ENCODE peak calls at places on chromosome 1, in seven cellular contexts. I is NCI-H1105 treated with DMSO at 0.1 percent for 48 hours; A is T47D; V is GM20000; P is stimulated activated CD4-positive, alpha-beta T cell treated with anti-CD3 and anti-CD28 coated beads, Interleukin-15, amount 100 ng/mL, for 1 hour; X is SW480; B is Kasumi-1. N is an unnamed sample.

GRCh38 chr1:153687346-153687745 is 8.9 kb downstream of the NPR1 start:
- DNase-seq in I (no peak), A (no peak), V (no peak), P (no peak), X (no peak), B (no peak), N (no peak)

GRCh38 chr1:30411206-30411605 is 312.2 kb downstream of the MATN1 start:
- DNase-seq in I (no peak), A (no peak), V (no peak), P (no peak), X (no peak), B (no peak), N (no peak)

GRCh38 chr1:99004270-99005141 is at the start of gene PLPPR5:
- DNase-seq in I (peak; percentile 45), A (no peak), V (peak; percentile 25), P (peak; percentile 11), X (no peak), B (no peak), N (no peak)

GRCh38 chr1:75338974-75339483 is 204.8 kb downstream of the LHX8 start:
- DNase-seq in I (peak; percentile 82), A (no peak), V (peak; percentile 33), P (no peak), X (no peak), B (no peak), N (no peak)

GRCh38 chr1:12407050-12407961 is 177.5 kb downstream of the VPS13D start:
- DNase-seq in I (no peak), A (peak; percentile 35), V (peak; percentile 18), P (no peak), X (peak; percentile 19), B (peak; percentile 11), N (no peak)

GRCh38 chr1:32989160-32989894 is 24.7 kb upstream of the RNF19B start:
- DNase-seq in I (no peak), A (peak; percentile 56), V (no peak), P (no peak), X (peak; percentile 43), B (peak; percentile 70), N (no peak)

GRCh38 chr1:235425357-235425756 is 58.1 kb downstream of the TBCE start:
- DNase-seq in I (no peak), A (no peak), V (no peak), P (no peak), X (no peak), B (no peak), N (no peak)

GRCh38 chr1:32666866-32667566 is 16.0 kb downstream of the RBBP4 start:
- DNase-seq in I (no peak), A (no peak), V (no peak), P (no peak), X (peak; percentile 33), B (no peak), N (no peak)